ENCODE peak calls at places on chromosomes 6 and 20, in nine cellular contexts. One of them, this sample, is unnamed.

GRCh38 chr20:33668087-33668790 is 1.5 kb downstream of the ACTL10 start:
- DNase-seq in HCT116: no peak
- DNase-seq in AG10803: no peak
- DNase-seq in hepatocyte: peak
- DNase-seq in IMR-90: no peak
- DNase-seq in AG04450: no peak
- DNase-seq in adrenal gland: peak
- DNase-seq in astrocyte: no peak
- DNase-seq in colonic mucosa: peak
- DNase-seq in this sample: no peak

GRCh38 chr6:109872549-109872948 is 105.6 kb upstream of the GPR6 start:
- DNase-seq in HCT116: no peak
- DNase-seq in AG04450: no peak
- DNase-seq in adrenal gland: no peak
- DNase-seq in astrocyte: no peak
- DNase-seq in AG10803: no peak
- DNase-seq in hepatocyte: no peak
- DNase-seq in IMR-90: no peak
- DNase-seq in colonic mucosa: no peak
- DNase-seq in this sample: no peak

GRCh38 chr20:15060265-15061060 is 723.1 kb upstream of the FLRT3 start:
- DNase-seq in AG10803: no peak
- DNase-seq in IMR-90: no peak
- DNase-seq in AG04450: no peak
- DNase-seq in astrocyte: no peak
- DNase-seq in HCT116: no peak
- DNase-seq in adrenal gland: no peak
- DNase-seq in colonic mucosa: no peak
- DNase-seq in hepatocyte: no peak
- DNase-seq in this sample: peak

GRCh38 chr20:48957521-48957920 is 36.0 kb downstream of the ARFGEF2 start:
- DNase-seq in AG10803: no peak
- DNase-seq in hepatocyte: no peak
- DNase-seq in astrocyte: no peak
- DNase-seq in AG04450: no peak
- DNase-seq in adrenal gland: no peak
- DNase-seq in HCT116: no peak
- DNase-seq in IMR-90: no peak
- DNase-seq in colonic mucosa: no peak
- DNase-seq in this sample: no peak

GRCh38 chr6:128803911-128804310 is 79.0 kb upstream of the LAMA2 start:
- DNase-seq in AG04450: peak
- DNase-seq in colonic mucosa: no peak
- DNase-seq in adrenal gland: no peak
- DNase-seq in IMR-90: peak
- DNase-seq in AG10803: peak
- DNase-seq in HCT116: no peak
- DNase-seq in hepatocyte: no peak
- DNase-seq in astrocyte: peak
- DNase-seq in this sample: no peak

GRCh38 chr20:36550797-36551299 is 9.5 kb downstream of the MYL9 start:
- DNase-seq in HCT116: no peak
- DNase-seq in hepatocyte: no peak
- DNase-seq in IMR-90: peak
- DNase-seq in AG04450: no peak
- DNase-seq in adrenal gland: peak
- DNase-seq in astrocyte: no peak
- DNase-seq in AG10803: no peak
- DNase-seq in colonic mucosa: no peak
- DNase-seq in this sample: peak

GRCh38 chr6:125201961-125202729 is 48.6 kb downstream of the TPD52L1 start:
- DNase-seq in hepatocyte: peak
- DNase-seq in AG10803: peak
- DNase-seq in HCT116: peak
- DNase-seq in adrenal gland: peak
- DNase-seq in colonic mucosa: peak
- DNase-seq in IMR-90: peak
- DNase-seq in AG04450: peak
- DNase-seq in astrocyte: peak
- DNase-seq in this sample: peak

GRCh38 chr6:153121311-153121710 is 9.8 kb downstream of the RGS17 start:
- DNase-seq in astrocyte: no peak
- DNase-seq in AG04450: no peak
- DNase-seq in HCT116: no peak
- DNase-seq in colonic mucosa: no peak
- DNase-seq in adrenal gland: no peak
- DNase-seq in AG10803: no peak
- DNase-seq in hepatocyte: no peak
- DNase-seq in IMR-90: no peak
- DNase-seq in this sample: no peak

GRCh38 chr6:53496100-53496499 is 48.8 kb downstream of the GCLC start:
- DNase-seq in AG10803: no peak
- DNase-seq in HCT116: no peak
- DNase-seq in AG04450: no peak
- DNase-seq in adrenal gland: no peak
- DNase-seq in colonic mucosa: no peak
- DNase-seq in hepatocyte: no peak
- DNase-seq in astrocyte: no peak
- DNase-seq in IMR-90: no peak
- DNase-seq in this sample: no peak

GRCh38 chr6:170438402-170438753 is 114.7 kb downstream of the PSMB1 start:
- DNase-seq in AG10803: peak
- DNase-seq in hepatocyte: peak
- DNase-seq in HCT116: peak
- DNase-seq in AG04450: peak
- DNase-seq in astrocyte: peak
- DNase-seq in adrenal gland: peak
- DNase-seq in colonic mucosa: peak
- DNase-seq in IMR-90: peak
- DNase-seq in this sample: peak

GRCh38 chr6:1995521-1996110 is 249.8 kb downstream of the GMDS start:
- DNase-seq in AG04450: peak
- DNase-seq in astrocyte: peak
- DNase-seq in adrenal gland: no peak
- DNase-seq in HCT116: peak
- DNase-seq in hepatocyte: no peak
- DNase-seq in IMR-90: peak
- DNase-seq in colonic mucosa: no peak
- DNase-seq in AG10803: peak
- DNase-seq in this sample: no peak

GRCh38 chr20:48489046-48489463 is 338.7 kb downstream of the PREX1 start:
- DNase-seq in colonic mucosa: peak
- DNase-seq in AG10803: no peak
- DNase-seq in adrenal gland: no peak
- DNase-seq in IMR-90: no peak
- DNase-seq in hepatocyte: no peak
- DNase-seq in AG04450: no peak
- DNase-seq in astrocyte: no peak
- DNase-seq in HCT116: no peak
- DNase-seq in this sample: no peak

GRCh38 chr20:49984426-49985153 is 1.8 kb downstream of the SNAI1 start:
- DNase-seq in AG04450: no peak
- DNase-seq in astrocyte: no peak
- DNase-seq in adrenal gland: no peak
- DNase-seq in IMR-90: no peak
- DNase-seq in HCT116: no peak
- DNase-seq in colonic mucosa: no peak
- DNase-seq in AG10803: no peak
- DNase-seq in hepatocyte: no peak
- DNase-seq in this sample: no peak
- H3K4me3 ChIP-seq in AG04450: peak
- H3K4me3 ChIP-seq in astrocyte: peak
- H3K4me3 ChIP-seq in adrenal gland: no peak
- H3K4me3 ChIP-seq in IMR-90: peak
- H3K4me3 ChIP-seq in HCT116: no peak
- H3K4me3 ChIP-seq in colonic mucosa: no peak
- H3K4me3 ChIP-seq in AG10803: peak
- H3K4me3 ChIP-seq in hepatocyte: peak
- H3K4me3 ChIP-seq in this sample: no peak

DNA sequence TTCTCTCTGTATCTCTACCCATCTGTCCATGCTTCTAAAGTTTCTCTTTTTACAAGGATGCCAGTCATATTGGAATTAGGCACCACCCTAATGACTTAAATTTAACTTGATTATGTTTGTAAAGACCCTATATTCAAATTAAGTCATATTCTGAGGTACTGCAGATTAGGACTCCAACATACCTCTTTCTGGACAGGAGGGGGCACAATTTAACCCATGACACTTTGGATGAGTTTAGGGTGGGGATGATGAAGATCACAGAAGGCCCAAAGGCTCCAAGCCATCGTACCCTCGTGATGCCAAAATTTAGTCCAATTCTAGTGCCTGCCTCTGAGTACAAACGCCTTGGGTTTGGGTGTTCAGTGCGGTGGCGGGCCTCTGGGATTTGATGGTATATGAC is 15.0 kb upstream of the NKX2-2 start:
- DNase-seq in astrocyte: no peak
- DNase-seq in HCT116: no peak
- DNase-seq in colonic mucosa: no peak
- DNase-seq in AG10803: no peak
- DNase-seq in adrenal gland: no peak
- DNase-seq in IMR-90: no peak
- DNase-seq in hepatocyte: no peak
- DNase-seq in AG04450: no peak
- DNase-seq in this sample: no peak
- TF ChIP-seq CTCF in astrocyte: no peak
- TF ChIP-seq CTCF in HCT116: peak
- TF ChIP-seq CTCF in colonic mucosa: no peak
- TF ChIP-seq CTCF in AG10803: no peak
- TF ChIP-seq CTCF in adrenal gland: no peak
- TF ChIP-seq CTCF in IMR-90: no peak
- TF ChIP-seq CTCF in hepatocyte: no peak
- TF ChIP-seq CTCF in AG04450: no peak
- TF ChIP-seq CTCF in this sample: no peak

DNA sequence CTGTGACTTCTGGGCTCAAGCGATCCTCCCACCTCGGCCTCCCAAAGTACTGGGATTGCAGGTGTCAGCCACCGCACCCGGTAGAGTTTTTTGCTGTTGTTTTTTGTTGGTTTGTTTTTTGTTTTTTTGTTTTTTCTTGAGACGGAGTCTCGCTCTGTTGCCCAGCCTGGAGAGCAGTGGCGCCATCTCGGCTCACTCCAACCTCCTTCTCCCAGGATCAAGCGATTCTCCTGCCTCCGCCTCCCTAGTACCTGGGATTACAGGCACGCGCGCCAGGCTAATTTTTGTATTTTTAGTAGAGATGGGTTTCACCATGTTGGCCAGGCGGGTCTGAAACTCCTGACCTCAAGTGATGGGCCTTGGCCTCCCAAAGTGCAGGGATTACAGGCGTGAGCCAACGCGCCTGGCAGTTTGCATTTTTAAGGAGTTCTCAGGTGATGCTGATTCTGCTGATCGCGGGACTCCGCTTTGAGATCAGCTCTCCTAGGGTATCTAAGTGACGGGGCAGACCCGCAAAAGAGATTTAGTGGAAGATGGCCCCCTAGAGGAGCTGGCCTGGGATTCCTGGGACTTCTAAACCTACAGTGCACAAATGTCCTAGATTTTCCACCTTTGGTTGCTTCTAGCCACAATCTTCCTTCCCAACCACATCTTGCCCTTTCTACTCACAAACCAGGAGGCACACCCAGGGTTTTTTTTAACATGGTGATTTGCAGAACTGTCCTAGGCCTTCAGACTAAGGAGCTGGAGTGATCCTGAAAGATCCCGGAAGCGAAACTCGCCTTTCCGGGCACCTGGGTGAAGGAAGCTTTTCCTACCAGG is 45.2 kb downstream of the DPPA5 start:
- DNase-seq in AG10803: peak
- DNase-seq in AG04450: no peak
- DNase-seq in colonic mucosa: no peak
- DNase-seq in hepatocyte: peak
- DNase-seq in adrenal gland: no peak
- DNase-seq in HCT116: peak
- DNase-seq in astrocyte: no peak
- DNase-seq in IMR-90: no peak
- DNase-seq in this sample: peak
- H3K4me3 ChIP-seq in AG10803: peak
- H3K4me3 ChIP-seq in AG04450: peak
- H3K4me3 ChIP-seq in colonic mucosa: peak
- H3K4me3 ChIP-seq in hepatocyte: peak
- H3K4me3 ChIP-seq in adrenal gland: no peak
- H3K4me3 ChIP-seq in HCT116: peak
- H3K4me3 ChIP-seq in astrocyte: peak
- H3K4me3 ChIP-seq in IMR-90: peak
- H3K4me3 ChIP-seq in this sample: peak

GRCh38 chr6:13604546-13605416 is 10.4 kb upstream of the NOL7 start:
- DNase-seq in IMR-90: no peak
- DNase-seq in colonic mucosa: no peak
- DNase-seq in HCT116: no peak
- DNase-seq in adrenal gland: no peak
- DNase-seq in AG10803: no peak
- DNase-seq in astrocyte: peak
- DNase-seq in AG04450: no peak
- DNase-seq in hepatocyte: no peak
- DNase-seq in this sample: no peak
- TF ChIP-seq CTCF in IMR-90: no peak
- TF ChIP-seq CTCF in colonic mucosa: no peak
- TF ChIP-seq CTCF in HCT116: no peak
- TF ChIP-seq CTCF in adrenal gland: no peak
- TF ChIP-seq CTCF in AG10803: no peak
- TF ChIP-seq CTCF in astrocyte: no peak
- TF ChIP-seq CTCF in AG04450: no peak
- TF ChIP-seq CTCF in hepatocyte: no peak
- TF ChIP-seq CTCF in this sample: no peak

GRCh38 chr6:96468681-96469224 is 52.9 kb upstream of the UFL1 start:
- DNase-seq in AG04450: no peak
- DNase-seq in HCT116: no peak
- DNase-seq in adrenal gland: no peak
- DNase-seq in IMR-90: no peak
- DNase-seq in astrocyte: no peak
- DNase-seq in colonic mucosa: no peak
- DNase-seq in AG10803: no peak
- DNase-seq in hepatocyte: no peak
- DNase-seq in this sample: no peak
- H3K4me3 ChIP-seq in AG04450: no peak
- H3K4me3 ChIP-seq in HCT116: no peak
- H3K4me3 ChIP-seq in adrenal gland: no peak
- H3K4me3 ChIP-seq in IMR-90: no peak
- H3K4me3 ChIP-seq in astrocyte: no peak
- H3K4me3 ChIP-seq in colonic mucosa: no peak
- H3K4me3 ChIP-seq in AG10803: no peak
- H3K4me3 ChIP-seq in hepatocyte: no peak
- H3K4me3 ChIP-seq in this sample: no peak

DNA sequence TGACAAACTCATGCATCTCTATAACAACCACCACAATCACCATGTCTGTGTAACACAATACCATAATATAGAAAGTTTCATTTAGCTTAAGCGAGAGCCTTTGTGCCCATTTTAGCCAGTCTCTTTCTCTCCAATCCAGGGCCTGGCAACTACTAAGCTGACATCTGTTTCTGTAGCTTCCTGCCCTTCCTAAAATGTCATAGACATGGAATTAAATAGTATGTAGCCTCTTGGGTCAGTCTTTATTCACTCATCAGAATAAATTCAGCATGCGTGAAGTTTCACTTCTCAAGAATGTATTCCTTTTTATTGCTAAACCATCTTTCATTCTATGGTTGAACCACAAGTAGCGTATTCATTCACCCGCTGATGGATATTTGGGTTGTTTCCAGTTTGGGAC is 1.6 kb upstream of the TREM2 start:
- DNase-seq in AG04450: no peak
- DNase-seq in hepatocyte: no peak
- DNase-seq in adrenal gland: no peak
- DNase-seq in IMR-90: no peak
- DNase-seq in astrocyte: no peak
- DNase-seq in HCT116: no peak
- DNase-seq in colonic mucosa: no peak
- DNase-seq in AG10803: peak
- DNase-seq in this sample: no peak
- TF ChIP-seq CTCF in AG04450: no peak
- TF ChIP-seq CTCF in hepatocyte: no peak
- TF ChIP-seq CTCF in adrenal gland: no peak
- TF ChIP-seq CTCF in IMR-90: no peak
- TF ChIP-seq CTCF in astrocyte: no peak
- TF ChIP-seq CTCF in HCT116: no peak
- TF ChIP-seq CTCF in colonic mucosa: no peak
- TF ChIP-seq CTCF in AG10803: no peak
- TF ChIP-seq CTCF in this sample: no peak